ENCODE peak calls at places on chromosomes 11 and 22, in four cellular contexts. T is GM23338, B is hepatocyte, G is neural progenitor cell. A is an unnamed sample. For H3K4me1, the result is how much of the 10 kb centered on the place peaks cover.

GRCh38 chr22:37043828-37044538 is 7.6 kb upstream of the KCTD17 start:
- DNase-seq in T (peak), G (peak), B (peak), A (peak)

GRCh38 chr11:10385696-10386095 is 69.4 kb upstream of the AMPD3 start:
- DNase-seq in T (no peak), G (no peak), B (no peak), A (no peak)

GRCh38 chr11:93827347-93827746 is 23.1 kb downstream of the VSTM5 start:
- DNase-seq in T (no peak), B (no peak), G (no peak), A (no peak)

GRCh38 chr11:96290631-96291030 is 52.4 kb downstream of the MAML2 start:
- DNase-seq in G (no peak), B (no peak), T (no peak), A (no peak)

GRCh38 chr11:71477637-71478011 is 24.6 kb downstream of the NADSYN1 start:
- DNase-seq in T (peak), G (peak), B (no peak), A (no peak)

GRCh38 chr11:123197711-123198110 is 2.7 kb upstream of the CLMP start:
- DNase-seq in B (no peak), T (no peak), G (no peak), A (no peak)

GRCh38 chr11:2588809-2589537 is 110.8 kb downstream of the KCNQ1OT1 start:
- DNase-seq in B (peak), G (no peak), T (no peak), A (no peak)

GRCh38 chr11:3867209-3868071 is 12.0 kb downstream of the STIM1 start:
- DNase-seq in G (no peak), B (peak), T (no peak), A (no peak)

GRCh38 chr11:134691985-134692384 is 279.9 kb upstream of the B3GAT1 start:
- DNase-seq in B (no peak), G (no peak), T (no peak), A (no peak)

GRCh38 chr11:36702330-36703054 is 104.5 kb upstream of the RAG2 start:
- DNase-seq in T (peak), G (peak), B (peak), A (peak)

GRCh38 chr22:36405671-36406070 is 17.9 kb upstream of the MYH9 start:
- DNase-seq in G (no peak), T (no peak), B (no peak), A (no peak)

GRCh38 chr11:116366980-116367640 is 405.7 kb downstream of the BUD13 start:
- DNase-seq in T (peak), G (peak), B (peak), A (no peak)

GRCh38 chr11:116605543-116605942 is 167.2 kb downstream of the BUD13 start:
- DNase-seq in G (peak), B (peak), T (peak), A (peak)

GRCh38 chr11:124748481-124749338 is 3.3 kb downstream of the VSIG2 start:
- DNase-seq in B (no peak), G (no peak), T (no peak), A (no peak)
- TF ChIP-seq EZH2phosphoT487 in B (no peak), G (no peak), T (no peak), A (no peak)

DNA sequence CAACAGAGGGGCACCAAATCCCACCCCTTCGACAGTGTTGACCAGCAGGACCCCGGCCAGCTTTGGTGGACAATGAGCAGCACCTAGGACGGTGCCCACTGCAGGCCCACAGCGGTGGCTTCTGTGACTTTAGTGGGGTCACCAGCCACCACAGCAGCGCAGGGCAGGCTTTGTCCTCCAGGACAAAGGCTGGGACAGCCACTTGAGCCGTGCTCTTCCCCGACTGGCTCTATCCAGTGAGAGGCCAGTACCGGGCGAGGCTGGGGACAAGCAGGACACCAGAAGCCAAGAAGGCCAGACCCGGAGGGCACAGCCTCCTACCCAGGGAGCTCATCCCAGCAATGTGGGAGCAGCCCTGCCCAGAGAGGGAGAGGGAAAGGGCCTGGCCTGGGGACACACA is 98.7 kb upstream of the RTL6 start:
- DNase-seq in T (no peak), B (no peak), G (peak), A (no peak)
- H3K4me1 ChIP-seq in T (under half), B (under half), G (under half), A (under half)

GRCh38 chr11:44992181-44992582 is 41.5 kb upstream of the TP53I11 start:
- DNase-seq in T (no peak), B (no peak), G (no peak), A (no peak)

GRCh38 chr11:44988981-44989635 is 38.4 kb upstream of the TP53I11 start:
- DNase-seq in G (no peak), B (no peak), T (no peak), A (no peak)

GRCh38 chr11:44988111-44988510 is 37.4 kb upstream of the TP53I11 start:
- DNase-seq in B (no peak), T (no peak), G (no peak), A (no peak)

GRCh38 chr11:44990665-44991064 is 40.0 kb upstream of the TP53I11 start:
- DNase-seq in B (no peak), G (no peak), T (no peak), A (no peak)

DNA sequence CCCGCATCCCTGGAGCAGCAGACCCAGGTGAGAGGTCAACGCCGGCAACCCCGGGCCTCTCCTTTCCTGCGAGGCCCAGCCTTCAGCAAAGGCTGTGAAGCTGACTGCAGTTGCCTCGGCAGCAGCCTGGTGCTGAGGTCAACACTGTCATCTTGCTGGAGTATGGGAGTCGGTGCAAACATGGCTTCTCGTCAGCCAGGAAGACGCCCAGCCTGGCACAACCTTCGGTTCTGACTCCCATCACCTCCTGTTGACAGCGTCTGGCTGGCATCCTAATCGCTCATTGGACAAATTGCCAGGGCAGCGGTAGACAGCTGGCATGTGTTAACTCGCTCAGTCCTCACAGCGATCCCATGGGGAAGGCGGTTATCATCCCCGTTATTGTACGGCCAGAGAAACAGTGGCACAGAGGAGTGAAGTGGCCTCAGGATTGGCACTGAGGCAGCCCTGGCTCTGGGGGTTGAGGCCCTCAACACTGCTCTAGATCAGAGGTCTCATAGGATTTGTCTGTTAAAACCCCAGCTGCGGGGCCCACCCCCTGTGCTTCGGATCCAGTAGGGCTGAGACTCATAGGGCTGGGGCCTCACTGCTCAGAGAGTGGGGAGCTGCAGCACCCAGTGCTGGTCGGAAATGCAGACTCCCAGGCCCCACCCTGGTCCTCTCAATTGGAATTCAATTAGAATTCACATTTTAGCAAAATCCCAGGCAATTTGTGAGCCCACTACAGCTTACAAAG is 39.3 kb upstream of the TP53I11 start:
- DNase-seq in T (no peak), B (no peak), G (no peak), A (no peak)
- TF ChIP-seq EZH2phosphoT487 in T (no peak), B (no peak), G (no peak), A (no peak)

GRCh38 chr11:68012843-68013610 is 2.9 kb downstream of the ALDH3B1 start:
- DNase-seq in G (no peak), B (peak), T (no peak), A (peak)

GRCh38 chr11:68014157-68014965 is 4.2 kb downstream of the ALDH3B1 start:
- DNase-seq in B (no peak), T (no peak), G (no peak), A (peak)

GRCh38 chr11:68014966-68015447 is 4.9 kb downstream of the ALDH3B1 start:
- DNase-seq in B (no peak), T (no peak), G (no peak), A (no peak)

GRCh38 chr11:68012044-68012842 is 2.1 kb downstream of the ALDH3B1 start:
- DNase-seq in G (no peak), T (no peak), B (no peak), A (no peak)

GRCh38 chr11:68013611-68014156 is 3.6 kb downstream of the ALDH3B1 start:
- DNase-seq in T (no peak), G (no peak), B (no peak), A (no peak)
- H3K4me1 ChIP-seq in T (under half), G (under half), B (half or more), A (half or more)

GRCh38 chr11:61919113-61919840 is 1.9 kb upstream of the RAB3IL1 start:
- DNase-seq in G (no peak), T (no peak), B (no peak), A (no peak)
- TF ChIP-seq EZH2phosphoT487 in G (no peak), T (no peak), B (no peak), A (no peak)

GRCh38 chr22:46051646-46052045 is 74.7 kb upstream of the WNT7B start:
- DNase-seq in T (no peak), G (no peak), B (no peak), A (no peak)

GRCh38 chr22:46050451-46050845 is 73.5 kb upstream of the WNT7B start:
- DNase-seq in B (no peak), G (no peak), T (no peak), A (no peak)

GRCh38 chr22:46052331-46052771 is 75.4 kb upstream of the WNT7B start:
- DNase-seq in T (no peak), G (no peak), B (no peak), A (no peak)

GRCh38 chr22:46049726-46050450 is 72.9 kb upstream of the WNT7B start:
- DNase-seq in G (no peak), B (no peak), T (no peak), A (no peak)

DNA sequence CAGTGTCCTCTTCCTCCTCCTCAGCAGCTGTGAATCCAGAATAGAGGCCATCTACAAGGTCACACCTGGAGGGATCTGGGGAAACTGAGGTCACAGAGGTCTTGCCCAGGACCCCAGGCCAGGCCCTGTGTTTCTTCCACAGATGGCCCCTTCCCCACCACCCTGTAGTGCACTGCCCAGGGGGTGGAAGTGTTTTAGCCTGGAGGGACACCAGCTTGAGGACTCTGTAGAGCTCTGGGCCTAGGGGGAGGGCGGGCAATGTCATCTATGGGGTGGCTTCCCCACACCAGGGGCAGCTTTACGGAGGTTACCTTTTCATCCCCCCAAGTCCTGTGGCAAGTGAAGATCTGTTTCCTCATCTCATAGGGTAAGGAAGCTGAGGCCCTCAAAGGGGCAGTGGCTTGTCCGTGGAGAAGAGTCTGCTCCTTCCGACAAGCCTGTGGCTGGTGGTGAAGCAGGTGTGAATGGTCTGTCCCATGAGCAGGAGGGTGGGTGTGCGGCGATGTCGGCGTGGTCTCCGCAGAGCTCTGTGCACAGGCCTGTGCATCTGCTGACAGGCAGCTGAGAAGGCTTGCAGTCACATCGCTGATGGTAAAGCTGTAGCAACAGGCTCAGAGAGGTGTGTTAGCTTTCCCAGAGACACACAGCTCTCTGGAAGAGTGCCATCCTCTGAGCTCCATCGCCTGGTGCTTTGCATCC is 74.1 kb upstream of the WNT7B start:
- DNase-seq in T (no peak), G (no peak), B (no peak), A (no peak)
- H3K4me1 ChIP-seq in T (under half), G (under half), B (under half), A (under half)

GRCh38 chr11:90646706-90647105 is 423.9 kb upstream of the CHORDC1 start:
- DNase-seq in T (no peak), B (no peak), G (no peak), A (no peak)
- TF ChIP-seq EZH2phosphoT487 in T (no peak), B (no peak), G (no peak), A (no peak)

GRCh38 chr11:125270711-125271110 is 106.2 kb downstream of the PKNOX2 start:
- DNase-seq in G (no peak), T (no peak), B (no peak), A (no peak)
- H3K4me1 ChIP-seq in G (under half), T (under half), B (under half), A (under half)

DNA sequence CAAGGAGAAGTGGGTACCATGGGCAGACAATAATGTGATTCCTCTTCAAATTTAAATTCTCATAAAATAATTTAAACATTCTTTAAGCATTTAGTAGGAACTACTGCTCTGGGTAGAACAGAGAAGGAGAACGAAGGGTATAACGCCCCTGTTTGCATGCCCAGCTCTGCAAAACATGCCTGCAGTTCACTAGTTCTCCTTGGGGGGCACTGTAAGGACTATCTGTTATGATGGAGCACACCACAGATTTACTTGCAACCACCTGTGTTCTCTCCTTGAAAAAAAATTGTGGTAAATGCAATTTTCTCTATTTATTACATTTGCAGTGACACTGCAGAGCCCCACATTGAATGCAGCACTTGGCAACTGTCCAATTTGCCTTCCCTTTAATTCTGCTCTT is 100.3 kb downstream of the GUCY1A2 start:
- DNase-seq in G (peak), T (peak), B (no peak), A (peak)
- TF ChIP-seq EZH2phosphoT487 in G (no peak), T (no peak), B (no peak), A (no peak)

GRCh38 chr11:31815743-31816466 is 4.8 kb upstream of the PAX6 start:
- DNase-seq in T (no peak), G (peak), B (no peak), A (no peak)
- H3K4me1 ChIP-seq in T (half or more), G (half or more), B (under half), A (under half)

A was measured in HCT116.